ENCODE peak calls at places on chromosomes 4 and X, in eight cellular contexts. One of them, this sample, is unnamed.

GRCh38 chr4:112807999-112808398 is 171.1 kb downstream of the LARP7 start:
- DNase-seq in stomach: no peak
- DNase-seq in endothelial cell of umbilical vein: no peak
- DNase-seq in GM23338: no peak
- DNase-seq in breast epithelium: no peak
- DNase-seq in sigmoid colon: no peak
- DNase-seq in upper lobe of left lung: no peak
- DNase-seq in suprapubic skin: no peak
- DNase-seq in this sample: no peak

GRCh38 chr4:100075056-100075455 is 115.2 kb downstream of the DDIT4L start:
- DNase-seq in sigmoid colon: no peak
- DNase-seq in upper lobe of left lung: no peak
- DNase-seq in stomach: no peak
- DNase-seq in breast epithelium: no peak
- DNase-seq in suprapubic skin: no peak
- DNase-seq in endothelial cell of umbilical vein: no peak
- DNase-seq in GM23338: no peak
- DNase-seq in this sample: no peak

GRCh38 chr4:85477538-85477937 is 2.6 kb downstream of the ARHGAP24 start:
- DNase-seq in stomach: no peak
- DNase-seq in suprapubic skin: no peak
- DNase-seq in endothelial cell of umbilical vein: no peak
- DNase-seq in sigmoid colon: no peak
- DNase-seq in GM23338: no peak
- DNase-seq in upper lobe of left lung: no peak
- DNase-seq in breast epithelium: no peak
- DNase-seq in this sample: no peak

GRCh38 chr4:47641755-47642154 is 156.7 kb downstream of the ATP10D start:
- DNase-seq in sigmoid colon: no peak
- DNase-seq in upper lobe of left lung: no peak
- DNase-seq in GM23338: no peak
- DNase-seq in suprapubic skin: no peak
- DNase-seq in stomach: no peak
- DNase-seq in endothelial cell of umbilical vein: no peak
- DNase-seq in breast epithelium: no peak
- DNase-seq in this sample: no peak

GRCh38 chr4:102525099-102525498 is 23.9 kb downstream of the NFKB1 start:
- DNase-seq in sigmoid colon: no peak
- DNase-seq in suprapubic skin: no peak
- DNase-seq in stomach: no peak
- DNase-seq in GM23338: no peak
- DNase-seq in breast epithelium: no peak
- DNase-seq in endothelial cell of umbilical vein: no peak
- DNase-seq in upper lobe of left lung: no peak
- DNase-seq in this sample: no peak

GRCh38 chr4:48665555-48666186 is 114.4 kb downstream of the FRYL start:
- DNase-seq in suprapubic skin: no peak
- DNase-seq in GM23338: no peak
- DNase-seq in sigmoid colon: no peak
- DNase-seq in breast epithelium: no peak
- DNase-seq in stomach: no peak
- DNase-seq in upper lobe of left lung: no peak
- DNase-seq in endothelial cell of umbilical vein: no peak
- DNase-seq in this sample: no peak

GRCh38 chrX:13994104-13994503 is 35.6 kb downstream of the GEMIN8 start:
- DNase-seq in breast epithelium: no peak
- DNase-seq in upper lobe of left lung: no peak
- DNase-seq in suprapubic skin: no peak
- DNase-seq in GM23338: no peak
- DNase-seq in stomach: no peak
- DNase-seq in sigmoid colon: no peak
- DNase-seq in endothelial cell of umbilical vein: no peak
- DNase-seq in this sample: no peak

GRCh38 chr4:825969-826330 is at the start of gene CPLX1:
- DNase-seq in endothelial cell of umbilical vein: no peak
- DNase-seq in upper lobe of left lung: peak
- DNase-seq in breast epithelium: no peak
- DNase-seq in sigmoid colon: no peak
- DNase-seq in stomach: peak
- DNase-seq in suprapubic skin: no peak
- DNase-seq in GM23338: peak
- DNase-seq in this sample: no peak

GRCh38 chrX:45601052-45601451 is 400.4 kb upstream of the DIPK2B start:
- DNase-seq in suprapubic skin: no peak
- DNase-seq in endothelial cell of umbilical vein: no peak
- DNase-seq in upper lobe of left lung: no peak
- DNase-seq in breast epithelium: no peak
- DNase-seq in sigmoid colon: no peak
- DNase-seq in stomach: no peak
- DNase-seq in GM23338: peak
- DNase-seq in this sample: no peak

GRCh38 chr4:7193040-7193958 is 961 bp downstream of the SORCS2 start:
- DNase-seq in breast epithelium: no peak
- DNase-seq in endothelial cell of umbilical vein: no peak
- DNase-seq in stomach: no peak
- DNase-seq in suprapubic skin: peak
- DNase-seq in upper lobe of left lung: peak
- DNase-seq in GM23338: peak
- DNase-seq in sigmoid colon: peak
- DNase-seq in this sample: no peak

GRCh38 chrX:65034292-65034640 is 58.0 kb upstream of the ZC4H2 start:
- DNase-seq in sigmoid colon: no peak
- DNase-seq in suprapubic skin: no peak
- DNase-seq in endothelial cell of umbilical vein: no peak
- DNase-seq in upper lobe of left lung: no peak
- DNase-seq in stomach: no peak
- DNase-seq in GM23338: no peak
- DNase-seq in breast epithelium: no peak
- DNase-seq in this sample: no peak

GRCh38 chrX:91414710-91415109 is 19.9 kb upstream of the PABPC5 start:
- DNase-seq in GM23338: peak
- DNase-seq in upper lobe of left lung: no peak
- DNase-seq in stomach: no peak
- DNase-seq in sigmoid colon: no peak
- DNase-seq in suprapubic skin: no peak
- DNase-seq in endothelial cell of umbilical vein: no peak
- DNase-seq in breast epithelium: no peak
- DNase-seq in this sample: no peak

GRCh38 chrX:151396042-151396826 is 772 bp upstream of the VMA21 start:
- DNase-seq in suprapubic skin: no peak
- DNase-seq in sigmoid colon: no peak
- DNase-seq in GM23338: peak
- DNase-seq in endothelial cell of umbilical vein: no peak
- DNase-seq in stomach: no peak
- DNase-seq in upper lobe of left lung: no peak
- DNase-seq in breast epithelium: peak
- DNase-seq in this sample: no peak

GRCh38 chr4:183098080-183098722 is 856 bp upstream of the WWC2 start:
- DNase-seq in GM23338: peak
- DNase-seq in suprapubic skin: peak
- DNase-seq in stomach: peak
- DNase-seq in breast epithelium: peak
- DNase-seq in upper lobe of left lung: peak
- DNase-seq in sigmoid colon: peak
- DNase-seq in endothelial cell of umbilical vein: peak
- DNase-seq in this sample: no peak

GRCh38 chr4:109947918-109948317 is 35.2 kb downstream of the EGF start:
- DNase-seq in upper lobe of left lung: no peak
- DNase-seq in stomach: no peak
- DNase-seq in suprapubic skin: no peak
- DNase-seq in breast epithelium: no peak
- DNase-seq in endothelial cell of umbilical vein: no peak
- DNase-seq in sigmoid colon: no peak
- DNase-seq in GM23338: no peak
- DNase-seq in this sample: no peak

GRCh38 chrX:140672840-140673731 is 36.5 kb upstream of the LINC00632 start:
- DNase-seq in GM23338: no peak
- DNase-seq in upper lobe of left lung: no peak
- DNase-seq in endothelial cell of umbilical vein: no peak
- DNase-seq in sigmoid colon: no peak
- DNase-seq in suprapubic skin: no peak
- DNase-seq in stomach: no peak
- DNase-seq in breast epithelium: no peak
- DNase-seq in this sample: no peak

GRCh38 chr4:148694702-148695101 is 252.5 kb upstream of the NR3C2 start:
- DNase-seq in upper lobe of left lung: no peak
- DNase-seq in breast epithelium: no peak
- DNase-seq in endothelial cell of umbilical vein: no peak
- DNase-seq in sigmoid colon: no peak
- DNase-seq in stomach: no peak
- DNase-seq in suprapubic skin: no peak
- DNase-seq in GM23338: no peak
- DNase-seq in this sample: no peak

DNA sequence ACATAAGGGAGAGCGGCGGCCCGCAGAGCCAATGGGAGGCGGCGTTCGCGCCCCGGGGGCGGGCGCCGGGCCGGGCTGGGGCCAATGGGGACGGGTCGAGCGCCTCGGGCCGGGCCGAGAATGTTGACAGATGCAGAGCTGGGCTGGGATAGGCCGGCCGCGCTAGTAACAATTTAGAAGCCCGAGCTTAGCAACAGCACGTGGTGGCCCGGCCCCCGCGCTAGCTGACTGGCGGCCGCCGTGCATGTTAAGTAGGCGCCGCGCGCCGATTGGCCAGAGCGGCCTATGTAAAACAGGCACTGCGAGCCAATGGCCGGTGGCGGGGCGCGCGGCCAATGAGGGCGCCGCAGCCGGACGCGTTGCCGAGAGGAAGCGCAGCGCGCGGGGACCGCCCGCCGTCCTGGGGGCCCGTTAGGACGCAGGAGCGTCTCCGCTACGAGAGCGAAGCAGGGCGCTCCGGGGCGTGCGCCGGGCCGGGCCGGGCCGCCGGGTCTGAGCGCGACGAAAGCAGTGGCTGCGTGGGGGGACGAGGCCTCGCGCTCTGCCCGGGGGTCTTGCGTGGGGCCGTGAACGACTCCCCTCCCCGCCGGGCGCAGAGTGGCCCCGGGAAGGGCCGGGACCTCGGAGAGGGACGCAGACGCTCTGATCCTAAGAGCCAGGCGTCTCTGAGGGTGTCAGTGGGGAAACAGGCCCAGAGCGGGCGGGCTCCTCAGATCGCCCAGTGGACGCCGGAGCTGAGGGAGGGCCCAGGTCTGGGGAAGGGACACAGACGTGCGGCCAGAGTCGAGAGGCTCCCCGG is 435 bp upstream of the MXD4 start:
- DNase-seq in upper lobe of left lung: peak
- DNase-seq in suprapubic skin: peak
- DNase-seq in breast epithelium: peak
- DNase-seq in stomach: peak
- DNase-seq in endothelial cell of umbilical vein: peak
- DNase-seq in GM23338: peak
- DNase-seq in sigmoid colon: peak
- DNase-seq in this sample: peak
- TF ChIP-seq POLR2AphosphoS5 in upper lobe of left lung: peak
- TF ChIP-seq POLR2AphosphoS5 in suprapubic skin: peak
- TF ChIP-seq POLR2AphosphoS5 in breast epithelium: peak
- TF ChIP-seq POLR2AphosphoS5 in stomach: peak
- TF ChIP-seq POLR2AphosphoS5 in endothelial cell of umbilical vein: peak
- TF ChIP-seq POLR2AphosphoS5 in GM23338: peak
- TF ChIP-seq POLR2AphosphoS5 in sigmoid colon: peak
- TF ChIP-seq POLR2AphosphoS5 in this sample: peak

GRCh38 chrX:40644821-40645358 is 2.5 kb downstream of the CXorf38 start:
- DNase-seq in stomach: peak
- DNase-seq in breast epithelium: peak
- DNase-seq in upper lobe of left lung: no peak
- DNase-seq in GM23338: no peak
- DNase-seq in sigmoid colon: peak
- DNase-seq in endothelial cell of umbilical vein: peak
- DNase-seq in suprapubic skin: no peak
- DNase-seq in this sample: no peak
- H3K4me3 ChIP-seq in stomach: peak
- H3K4me3 ChIP-seq in breast epithelium: peak
- H3K4me3 ChIP-seq in upper lobe of left lung: peak
- H3K4me3 ChIP-seq in GM23338: no peak
- H3K4me3 ChIP-seq in sigmoid colon: peak
- H3K4me3 ChIP-seq in endothelial cell of umbilical vein: peak
- H3K4me3 ChIP-seq in suprapubic skin: peak
- H3K4me3 ChIP-seq in this sample: peak

GRCh38 chrX:154374361-154375155 is at the start of gene FLNA:
- DNase-seq in breast epithelium: peak
- DNase-seq in stomach: peak
- DNase-seq in endothelial cell of umbilical vein: no peak
- DNase-seq in upper lobe of left lung: peak
- DNase-seq in suprapubic skin: no peak
- DNase-seq in GM23338: peak
- DNase-seq in sigmoid colon: peak
- DNase-seq in this sample: no peak

GRCh38 chrX:154375156-154375504 is 696 bp upstream of the FLNA start:
- DNase-seq in suprapubic skin: no peak
- DNase-seq in endothelial cell of umbilical vein: no peak
- DNase-seq in sigmoid colon: no peak
- DNase-seq in GM23338: no peak
- DNase-seq in upper lobe of left lung: no peak
- DNase-seq in breast epithelium: no peak
- DNase-seq in stomach: no peak
- DNase-seq in this sample: no peak

GRCh38 chrX:154378799-154379568 is at the start of gene EMD:
- DNase-seq in sigmoid colon: peak
- DNase-seq in GM23338: peak
- DNase-seq in endothelial cell of umbilical vein: peak
- DNase-seq in breast epithelium: peak
- DNase-seq in suprapubic skin: peak
- DNase-seq in upper lobe of left lung: peak
- DNase-seq in stomach: peak
- DNase-seq in this sample: peak

GRCh38 chrX:154378059-154378798 is 866 bp upstream of the EMD start:
- DNase-seq in stomach: peak
- DNase-seq in upper lobe of left lung: no peak
- DNase-seq in endothelial cell of umbilical vein: peak
- DNase-seq in sigmoid colon: peak
- DNase-seq in breast epithelium: peak
- DNase-seq in suprapubic skin: no peak
- DNase-seq in GM23338: peak
- DNase-seq in this sample: no peak

DNA sequence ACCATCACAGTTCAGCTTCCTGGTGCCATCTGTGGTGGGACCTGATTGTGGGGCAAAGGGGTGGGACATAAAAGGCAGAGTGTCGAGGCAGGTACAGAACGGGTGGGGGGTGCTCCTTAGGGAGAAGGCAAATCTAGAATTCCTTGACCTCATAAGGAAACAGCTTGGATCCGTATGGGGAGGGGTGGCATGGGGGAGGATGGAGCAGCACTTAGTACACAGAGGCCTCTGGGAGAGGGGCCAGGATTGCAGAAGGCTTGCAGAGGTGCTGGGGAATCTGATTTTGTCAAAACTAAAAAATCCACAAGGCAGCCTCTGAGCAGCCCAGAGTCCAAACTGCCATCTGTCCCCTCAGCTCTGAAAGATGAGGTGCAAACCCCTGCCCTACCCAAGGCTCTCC is 2.3 kb upstream of the EMD start:
- DNase-seq in suprapubic skin: no peak
- DNase-seq in endothelial cell of umbilical vein: no peak
- DNase-seq in upper lobe of left lung: no peak
- DNase-seq in sigmoid colon: peak
- DNase-seq in stomach: no peak
- DNase-seq in breast epithelium: no peak
- DNase-seq in GM23338: no peak
- DNase-seq in this sample: no peak
- H3K27ac ChIP-seq in suprapubic skin: no peak
- H3K27ac ChIP-seq in endothelial cell of umbilical vein: no peak
- H3K27ac ChIP-seq in upper lobe of left lung: peak
- H3K27ac ChIP-seq in sigmoid colon: peak
- H3K27ac ChIP-seq in stomach: peak
- H3K27ac ChIP-seq in breast epithelium: peak
- H3K27ac ChIP-seq in GM23338: no peak
- H3K27ac ChIP-seq in this sample: peak

GRCh38 chrX:154401045-154401799 is 3.0 kb downstream of the RPL10 start:
- DNase-seq in suprapubic skin: no peak
- DNase-seq in GM23338: peak
- DNase-seq in stomach: no peak
- DNase-seq in breast epithelium: no peak
- DNase-seq in sigmoid colon: no peak
- DNase-seq in upper lobe of left lung: no peak
- DNase-seq in endothelial cell of umbilical vein: no peak
- DNase-seq in this sample: no peak
- TF ChIP-seq POLR2AphosphoS5 in suprapubic skin: no peak
- TF ChIP-seq POLR2AphosphoS5 in GM23338: peak
- TF ChIP-seq POLR2AphosphoS5 in stomach: peak
- TF ChIP-seq POLR2AphosphoS5 in breast epithelium: no peak
- TF ChIP-seq POLR2AphosphoS5 in sigmoid colon: no peak
- TF ChIP-seq POLR2AphosphoS5 in upper lobe of left lung: no peak
- TF ChIP-seq POLR2AphosphoS5 in endothelial cell of umbilical vein: peak
- TF ChIP-seq POLR2AphosphoS5 in this sample: peak

This sample was measured in SK-N-MC.